ENCODE peak calls at places on chromosomes 7 and 10, in eight cellular contexts. C is Peyer's patch, M is heart left ventricle, E is stomach, L is ovary, F is A549, O is NB4, B is uterus. K is an unnamed sample.
A peak's percentile ranks its signal among the peaks of the same experiment; 100 is the strongest.

GRCh38 chr7:98771519-98772241 is 98.1 kb downstream of the TMEM130 start:
- DNase-seq in E (no peak), L (no peak), O (peak; percentile 33), C (no peak), B (no peak), F (no peak), M (peak; percentile 78), K (no peak)

GRCh38 chr10:51879238-51879637 is 179.8 kb upstream of the CSTF2T start:
- DNase-seq in F (no peak), M (peak; percentile 30), L (peak; percentile 30), C (no peak), O (peak; percentile 59), B (peak; percentile 21), E (no peak), K (no peak)

GRCh38 chr10:91582063-91582673 is 50.7 kb downstream of the PPP1R3C start:
- DNase-seq in O (no peak), F (no peak), C (no peak), M (peak; percentile 86), B (no peak), E (no peak), L (no peak), K (no peak)

GRCh38 chr10:31028076-31028475 is 3.6 kb downstream of the ZNF438 start:
- DNase-seq in F (no peak), L (no peak), E (no peak), O (peak; percentile 32), M (no peak), C (no peak), B (no peak), K (no peak)

GRCh38 chr10:43043342-43043772 is 33.5 kb upstream of the RET start:
- DNase-seq in B (peak; percentile 3), E (no peak), F (no peak), L (peak; percentile 8), M (no peak), C (no peak), O (no peak), K (peak; percentile 72)

GRCh38 chr7:128123291-128124037 is 92.2 kb upstream of the LRRC4 start:
- DNase-seq in M (no peak), O (peak; percentile 54), C (no peak), B (no peak), E (no peak), L (no peak), F (no peak), K (no peak)

GRCh38 chr7:51223505-51223904 is 93.1 kb downstream of the COBL start:
- DNase-seq in F (no peak), L (no peak), M (no peak), E (no peak), C (no peak), B (no peak), O (no peak), K (no peak)

GRCh38 chr7:157442456-157442855 is 105.7 kb downstream of the DNAJB6 start:
- DNase-seq in L (peak; percentile 7), E (peak; percentile 16), O (no peak), C (peak; percentile 20), B (no peak), F (no peak), M (no peak), K (no peak)

GRCh38 chr10:78907458-78908211 is 161.1 kb upstream of the ZMIZ1 start:
- DNase-seq in F (no peak), E (peak; percentile 14), B (peak; percentile 4), M (no peak), O (no peak), C (no peak), L (no peak), K (no peak)

GRCh38 chr7:141362580-141363435 is 188.4 kb upstream of the AGK start:
- DNase-seq in E (no peak), L (no peak), O (no peak), B (no peak), C (no peak), M (peak; percentile 33), F (peak; percentile 9), K (no peak)

GRCh38 chr7:101687081-101687480 is 58.0 kb upstream of the MYL10 start:
- DNase-seq in F (no peak), C (no peak), O (no peak), M (no peak), E (no peak), L (no peak), B (no peak), K (no peak)

GRCh38 chr10:77400041-77400440 is 237.6 kb downstream of the KCNMA1 start:
- DNase-seq in E (no peak), C (no peak), F (no peak), M (no peak), B (no peak), L (no peak), O (no peak), K (no peak)

GRCh38 chr10:25175527-25176420 is 973 bp downstream of the GPR158 start:
- DNase-seq in B (no peak), L (no peak), E (no peak), M (no peak), F (no peak), C (no peak), O (no peak), K (no peak)

GRCh38 chr7:4286281-4286680 is 395.8 kb upstream of the FOXK1 start:
- DNase-seq in M (no peak), B (no peak), E (no peak), C (no peak), L (no peak), O (no peak), F (no peak), K (peak; percentile 4)

DNA sequence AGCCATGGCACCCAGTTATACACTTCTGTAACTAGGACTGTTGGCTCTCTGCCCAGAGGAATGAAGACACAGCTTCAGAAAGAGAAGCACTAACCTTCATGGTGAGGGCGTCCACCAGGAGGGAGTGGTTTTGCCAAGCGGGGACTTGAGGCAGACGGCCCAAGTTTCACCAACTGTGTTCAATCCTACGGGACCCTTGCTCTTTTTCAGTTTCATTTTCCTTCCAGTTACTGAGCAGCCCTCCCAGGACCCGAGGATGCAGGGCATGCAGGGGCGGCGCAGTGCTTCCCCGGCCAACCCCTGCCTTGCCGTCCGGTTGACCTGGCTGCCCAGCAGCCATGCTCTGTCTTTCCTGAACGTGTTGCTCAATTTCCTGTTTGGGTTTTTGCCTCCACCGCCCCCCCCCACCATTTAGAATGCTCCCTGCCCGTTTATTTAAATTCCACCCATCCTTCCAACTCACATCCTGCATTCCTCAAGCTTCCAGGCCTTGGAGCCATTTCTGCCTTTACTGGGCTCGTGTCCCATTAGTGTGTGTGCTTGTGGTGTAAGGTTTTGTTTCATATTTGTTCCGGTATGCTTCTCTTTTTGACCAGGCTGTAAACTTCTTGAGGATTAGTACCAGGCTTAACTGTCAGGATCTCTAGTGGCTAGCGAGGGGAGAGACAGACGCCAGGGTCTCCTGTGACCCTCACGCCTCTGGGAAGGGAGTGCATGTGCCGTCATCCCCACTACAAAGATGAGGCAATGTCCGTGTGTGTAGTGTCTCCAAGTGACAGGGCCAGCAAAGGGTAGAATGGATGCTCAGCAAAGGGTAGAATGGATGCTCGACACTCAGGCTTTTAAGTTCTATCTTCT is 31.6 kb downstream of the IL15RA start:
- DNase-seq in F (no peak), O (peak; percentile 37), B (peak; percentile 86), E (peak; percentile 35), L (peak; percentile 81), M (peak; percentile 74), C (no peak), K (peak; percentile 93)
- TF ChIP-seq POLR2A in F (no peak), O (no peak), B (no peak), E (no peak), L (peak; percentile 62), M (no peak), C (no peak), K (no peak)

DNA sequence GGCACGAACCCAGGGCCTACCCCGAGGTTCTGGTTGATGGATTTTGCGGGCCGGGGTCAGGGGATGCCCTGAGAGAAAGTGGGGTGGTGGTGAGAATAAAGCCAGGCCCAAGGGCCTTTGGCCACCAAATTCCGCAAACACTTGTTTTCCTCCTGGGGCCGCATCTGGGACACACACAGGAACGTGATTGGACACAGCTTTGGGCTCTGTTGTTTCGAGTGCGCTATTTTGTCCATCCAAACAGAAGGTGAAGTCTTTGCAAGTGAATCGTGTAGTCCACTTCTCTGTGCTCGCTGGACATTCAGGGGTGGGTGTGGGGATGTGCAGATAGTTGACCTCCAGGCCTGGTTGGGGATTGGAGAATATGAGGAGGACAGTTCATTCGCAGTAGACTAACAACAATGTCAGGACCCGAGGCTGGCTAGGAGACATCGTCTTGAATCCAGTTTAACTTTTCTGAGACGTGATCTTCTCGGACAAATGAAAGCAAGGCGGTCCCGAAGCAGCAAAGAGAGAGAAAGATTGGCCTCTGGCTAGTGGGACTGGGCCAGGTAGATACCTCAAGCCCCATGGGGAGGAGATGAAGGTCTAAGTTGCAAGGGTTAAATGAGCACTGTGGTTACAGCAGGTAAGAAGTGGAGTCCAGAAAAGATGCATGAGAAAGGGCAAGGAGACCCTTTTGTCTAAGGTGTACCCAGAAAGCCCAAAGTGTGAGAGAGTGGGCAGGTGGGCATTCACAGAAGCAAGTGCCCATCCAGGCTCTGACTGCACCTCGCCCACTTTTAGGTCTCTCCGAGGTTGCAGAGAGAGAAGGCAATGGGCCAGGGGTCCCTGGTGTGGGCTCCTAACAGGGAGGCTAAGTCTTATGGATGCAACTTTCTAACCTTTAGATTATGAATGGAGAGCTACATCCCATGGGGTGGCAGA is 761 bp upstream of the FAM131B start:
- DNase-seq in C (no peak), E (no peak), O (no peak), B (no peak), M (no peak), F (no peak), L (no peak), K (no peak)
- H3K4me3 ChIP-seq in C (peak overlapping the region; percentile 69), E (peak overlapping the region; percentile 58), O (no peak overlapping the region), B (peak overlapping the region; percentile 54), M (peak overlapping the region; percentile 70), F (peak overlapping the region; percentile 54), L (peak overlapping the region; percentile 50), K (no peak overlapping the region)

GRCh38 chr10:124792998-124793352 is 1.3 kb upstream of the EEF1AKMT2 start:
- DNase-seq in C (no peak), F (no peak), B (no peak), O (no peak), M (no peak), E (no peak), L (no peak), K (no peak)

DNA sequence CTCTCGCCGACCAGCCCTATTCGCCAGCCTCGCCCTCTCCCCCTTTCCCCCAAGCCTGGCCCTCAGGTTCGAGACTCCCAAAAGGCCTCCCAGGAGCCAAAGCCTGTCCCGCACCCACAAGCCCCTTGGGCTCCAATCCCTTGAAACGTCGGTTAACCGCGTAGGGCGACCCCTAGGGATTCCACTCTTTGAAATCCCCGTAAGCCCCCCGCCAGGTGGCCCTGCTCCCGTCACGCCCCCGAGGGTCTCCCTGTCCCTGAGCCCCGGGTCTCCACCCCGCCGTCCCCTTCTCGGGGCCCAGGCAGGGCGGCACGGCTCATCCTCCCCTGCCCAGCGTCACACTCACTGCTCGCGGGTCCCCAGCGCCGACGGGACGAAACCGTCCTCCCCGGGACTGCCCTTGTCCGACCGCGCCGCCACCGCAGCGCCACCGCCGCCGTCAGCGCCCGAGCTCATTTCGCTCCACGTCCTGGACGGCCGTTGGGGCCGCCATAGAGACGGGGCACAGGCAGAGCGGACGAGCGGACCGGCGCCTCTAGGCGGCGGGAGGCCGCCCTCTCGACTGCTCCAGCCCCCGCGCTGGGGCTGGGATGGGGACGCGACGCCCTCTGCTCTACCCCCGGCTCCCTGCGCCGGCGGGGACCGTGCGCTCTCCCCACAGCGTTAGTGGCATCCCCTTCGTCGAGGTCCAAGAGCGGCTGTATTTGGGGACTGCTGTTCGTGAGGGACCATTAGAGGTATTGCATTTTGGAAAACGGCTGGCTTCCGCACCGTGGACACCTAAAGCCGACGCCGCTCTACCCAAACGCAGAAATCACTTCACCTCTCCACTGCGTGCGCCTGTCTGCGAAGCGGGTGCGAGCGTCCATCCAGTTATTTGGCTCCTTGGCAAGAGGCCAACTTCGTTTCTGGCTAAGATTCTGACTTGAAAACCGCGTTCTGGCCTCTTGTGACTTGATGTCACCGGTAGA is at the start of gene EEF1AKMT2:
- DNase-seq in E (peak; percentile 80), F (peak; percentile 84), B (peak; percentile 61), O (peak; percentile 95), L (peak; percentile 77), M (peak; percentile 88), C (peak; percentile 88), K (peak; percentile 95)
- TF ChIP-seq CTCF in E (no peak), F (peak; percentile 11), B (peak; percentile 56), O (no peak), L (peak; percentile 25), M (peak; percentile 37), C (peak; percentile 46), K (no peak)

GRCh38 chr10:116648903-116649302 is 28.1 kb downstream of the PNLIPRP2 start:
- DNase-seq in L (no peak), B (no peak), E (no peak), F (no peak), M (no peak), C (no peak), O (no peak), K (no peak)
- TF ChIP-seq POLR2A in L (no peak), B (no peak), E (no peak), F (no peak), M (no peak), C (no peak), O (no peak), K (no peak)